ENCODE peak calls at places on chromosomes 5 and 9, in eight cellular contexts. J is activated naive CD8-positive, alpha-beta T cell treated with anti-CD3 and anti-CD28 coated beads for 36 hours; A is NCI-H774; Q is GM04504; W is stimulated activated CD4-positive, alpha-beta T cell treated with anti-CD3 and anti-CD28 coated beads, Interleukin-15, amount 100 ng/mL, for 1 hour; P is EL; Z is EH; B is T-cell. K is an unnamed sample.

GRCh38 chr5:181047921-181048320 is 7.9 kb downstream of the BTNL9 start:
- DNase-seq in B (no peak), W (no peak), A (no peak), J (no peak), Z (no peak), P (no peak), Q (no peak), K (no peak)

GRCh38 chr9:132430998-132431397 is 21.0 kb downstream of the CFAP77 start:
- DNase-seq in B (no peak), Q (no peak), W (no peak), Z (no peak), A (no peak), J (no peak), P (no peak), K (no peak)

GRCh38 chr9:110815361-110815760 is 146.8 kb downstream of the MUSK start:
- DNase-seq in J (no peak), Q (no peak), B (no peak), Z (no peak), P (no peak), W (no peak), A (no peak), K (no peak)

GRCh38 chr9:111866976-111867375 is 29.6 kb upstream of the UGCG start:
- DNase-seq in W (no peak), J (no peak), Z (peak), Q (no peak), B (no peak), A (no peak), P (peak), K (no peak)

GRCh38 chr9:91427873-91428272 is 4.2 kb upstream of the NFIL3 start:
- DNase-seq in W (no peak), B (no peak), A (no peak), P (peak), Q (no peak), Z (peak), J (no peak), K (no peak)

GRCh38 chr5:179731791-179732411 is 721 bp upstream of the MAML1 start:
- DNase-seq in Q (peak), Z (peak), A (no peak), W (no peak), P (peak), J (peak), B (no peak), K (no peak)

GRCh38 chr9:123996731-123997421 is 14.7 kb upstream of the LHX2 start:
- DNase-seq in A (no peak), Q (no peak), B (no peak), P (peak), Z (peak), J (peak), W (no peak), K (no peak)

GRCh38 chr5:25295067-25295466 is 650.3 kb upstream of the CDH10 start:
- DNase-seq in P (no peak), Q (no peak), A (no peak), W (no peak), J (no peak), B (no peak), Z (no peak), K (no peak)

GRCh38 chr5:154198611-154199230 is 8.2 kb downstream of the GALNT10 start:
- DNase-seq in B (no peak), A (peak), W (no peak), J (no peak), Q (no peak), P (peak), Z (peak), K (no peak)

GRCh38 chr9:110152704-110153374 is 55.1 kb downstream of the C9orf152 start:
- DNase-seq in W (no peak), B (no peak), Q (no peak), Z (peak), J (no peak), A (peak), P (peak), K (peak)

GRCh38 chr5:157820593-157821252 is 38.2 kb downstream of the CLINT1 start:
- DNase-seq in Z (peak), B (no peak), W (no peak), A (no peak), J (no peak), Q (peak), P (peak), K (peak)

GRCh38 chr5:38515648-38516047 is 40.8 kb downstream of the LIFR start:
- DNase-seq in Q (no peak), P (peak), B (no peak), A (peak), Z (peak), W (no peak), J (no peak), K (peak)

GRCh38 chr9:90998573-90998972 is 197.0 kb downstream of the SYK start:
- DNase-seq in Z (no peak), P (no peak), A (no peak), Q (no peak), W (no peak), J (no peak), B (no peak), K (peak)

K was measured in NCI-H69.